ENCODE peak calls at places on chromosomes 13 and 19, in seven cellular contexts. M is ascending aorta, G is brain microvascular endothelial cell, C is IMR-90, N is psoas muscle, P is heart left ventricle, H is BJ. V is an unnamed sample. For H3K27me3, the result is how much of the 10 kb centered on the place peaks cover.

GRCh38 chr19:953501-954271 is 27.9 kb downstream of the ARID3A start:
- DNase-seq in M (no peak), G (no peak), C (no peak), N (no peak), P (no peak), H (no peak), V (no peak)

GRCh38 chr19:40366697-40367561 is 18.4 kb downstream of the PLD3 start:
- DNase-seq in M (no peak), G (peak), C (peak), N (no peak), P (no peak), H (no peak), V (no peak)

GRCh38 chr19:33868821-33869412 is 72.2 kb downstream of the KCTD15 start:
- DNase-seq in M (no peak), G (no peak), C (no peak), N (peak), P (peak), H (no peak), V (no peak)

GRCh38 chr13:94305463-94305862 is 174.0 kb downstream of the DCT start:
- DNase-seq in M (no peak), G (peak), C (peak), N (no peak), P (no peak), H (peak), V (peak)

GRCh38 chr13:37143901-37144300 is 38.4 kb upstream of the CSNK1A1L start:
- DNase-seq in M (no peak), G (peak), C (peak), N (no peak), P (no peak), H (no peak), V (no peak)

GRCh38 chr13:29925457-29925856 is 75.0 kb upstream of the UBL3 start:
- DNase-seq in M (peak), G (peak), C (peak), N (peak), P (peak), H (no peak), V (peak)

GRCh38 chr19:995051-995827 is 5.0 kb upstream of the GRIN3B start:
- DNase-seq in M (no peak), G (no peak), C (no peak), N (no peak), P (no peak), H (no peak), V (no peak)

GRCh38 chr13:104017317-104017716 is 951.1 kb upstream of the SLC10A2 start:
- DNase-seq in M (no peak), G (no peak), C (no peak), N (no peak), P (no peak), H (no peak), V (no peak)

GRCh38 chr13:75366380-75367280 is 115.3 kb downstream of the TBC1D4 start:
- DNase-seq in M (no peak), G (no peak), C (no peak), N (no peak), P (no peak), H (no peak), V (no peak)

GRCh38 chr13:43785166-43785680 is 1.5 kb downstream of the ENOX1 start:
- DNase-seq in M (no peak), G (no peak), C (peak), N (no peak), P (no peak), H (no peak), V (no peak)

GRCh38 chr13:48412881-48413351 is at the start of gene LPAR6:
- DNase-seq in M (no peak), G (peak), C (peak), N (no peak), P (no peak), H (peak), V (no peak)

GRCh38 chr13:57627663-57628062 is 3.9 kb upstream of the PCDH17 start:
- DNase-seq in M (no peak), G (no peak), C (peak), N (no peak), P (no peak), H (no peak), V (no peak)

GRCh38 chr19:10230155-10230903 is 802 bp downstream of the S1PR2 start:
- DNase-seq in M (no peak), G (no peak), C (peak), N (peak), P (peak), H (no peak), V (no peak)

GRCh38 chr19:35860818-35861639 is 4.3 kb downstream of the KIRREL2 start:
- DNase-seq in M (no peak), G (no peak), C (no peak), N (no peak), P (no peak), H (no peak), V (no peak)

GRCh38 chr19:39168258-39169142 is 28.3 kb upstream of the NCCRP1 start:
- DNase-seq in M (no peak), G (no peak), C (no peak), N (no peak), P (no peak), H (no peak), V (no peak)

GRCh38 chr19:33286899-33287298 is 15.4 kb downstream of the CEBPA start:
- DNase-seq in M (no peak), G (no peak), C (no peak), N (no peak), P (no peak), H (no peak), V (no peak)

GRCh38 chr13:100508391-100508790 is 80.2 kb downstream of the GGACT start:
- DNase-seq in M (no peak), G (no peak), C (no peak), N (no peak), P (no peak), H (no peak), V (no peak)

GRCh38 chr19:33040994-33041827 is 23.5 kb downstream of the RHPN2 start:
- DNase-seq in M (no peak), G (no peak), C (no peak), N (no peak), P (no peak), H (peak), V (no peak)

GRCh38 chr13:43728411-43728810 is 58.4 kb downstream of the ENOX1 start:
- DNase-seq in M (no peak), G (no peak), C (no peak), N (no peak), P (no peak), H (no peak), V (no peak)

GRCh38 chr19:39416626-39417120 is 4.2 kb downstream of the PLEKHG2 start:
- DNase-seq in M (no peak), G (no peak), C (no peak), N (no peak), P (no peak), H (no peak), V (no peak)

GRCh38 chr13:52412128-52412527 is 6.2 kb upstream of the THSD1 start:
- DNase-seq in M (no peak), G (no peak), C (no peak), N (no peak), P (no peak), H (no peak), V (no peak)
- H3K4me3 ChIP-seq in M (no peak), G (no peak), C (no peak), N (no peak), P (no peak), H (no peak), V (no peak)

GRCh38 chr13:24168980-24169379 is 8.5 kb downstream of the SPATA13 start:
- DNase-seq in M (no peak), G (no peak), C (no peak), N (no peak), P (no peak), H (no peak), V (no peak)
- H3K27me3 ChIP-seq in M (under half), G (under half), C (under half), N (under half), P (under half), H (under half), V (under half)

DNA sequence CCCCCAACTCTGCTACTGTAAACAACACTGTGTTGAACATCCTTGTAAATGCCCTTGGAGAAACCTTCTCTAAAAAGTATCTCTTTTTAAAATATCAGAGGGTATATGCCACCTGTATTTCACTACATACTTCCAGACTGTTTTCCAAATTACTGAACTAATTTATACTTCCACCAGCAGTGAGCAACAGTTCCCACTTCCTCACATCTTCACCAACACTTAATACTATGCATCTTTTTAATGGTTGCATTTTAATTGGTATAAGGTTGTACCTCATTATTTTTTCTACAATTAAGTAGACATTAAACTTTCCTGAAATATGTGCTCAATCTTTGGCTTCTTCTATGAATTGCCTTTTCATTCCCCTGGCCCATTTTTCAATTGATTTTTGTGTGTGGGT is 21.8 kb downstream of the CLEC4M start:
- DNase-seq in M (no peak), G (no peak), C (no peak), N (no peak), P (no peak), H (no peak), V (no peak)
- TF ChIP-seq CTCF in M (no peak), G (no peak), C (no peak), N (no peak), P (no peak), H (no peak), V (no peak)

DNA sequence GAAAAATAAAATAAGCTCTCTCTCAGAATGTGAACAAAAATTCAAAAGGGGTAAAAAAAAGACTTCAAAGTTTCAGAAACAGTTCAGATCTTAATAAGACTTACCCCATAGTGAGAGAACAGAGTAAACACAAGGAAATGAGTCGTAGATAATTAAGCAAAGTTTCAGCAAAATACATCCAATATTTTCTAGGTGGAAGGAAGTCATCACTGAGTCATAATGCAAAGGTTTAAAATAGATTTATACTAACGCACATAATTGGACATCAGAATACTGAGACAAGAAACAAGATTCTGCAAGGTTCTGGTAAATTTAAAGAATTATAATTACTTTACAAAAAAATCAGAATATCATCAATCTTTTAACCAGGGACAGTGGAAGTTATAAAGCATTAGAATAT is 1370.7 kb upstream of the ATXN8OS start:
- DNase-seq in M (no peak), G (no peak), C (no peak), N (no peak), P (no peak), H (no peak), V (no peak)
- H3K4me3 ChIP-seq in M (no peak), G (no peak), C (no peak), N (no peak), P (no peak), H (no peak), V (no peak)

GRCh38 chr19:5296457-5297271 is 43.9 kb downstream of the PTPRS start:
- DNase-seq in M (no peak), G (no peak), C (no peak), N (no peak), P (no peak), H (no peak), V (no peak)

GRCh38 chr19:5296021-5296420 is 44.6 kb downstream of the PTPRS start:
- DNase-seq in M (no peak), G (no peak), C (no peak), N (no peak), P (no peak), H (no peak), V (no peak)

GRCh38 chr19:5297272-5297669 is 43.3 kb downstream of the PTPRS start:
- DNase-seq in M (no peak), G (no peak), C (no peak), N (no peak), P (no peak), H (no peak), V (no peak)

GRCh38 chr19:5298502-5298901 is 42.1 kb downstream of the PTPRS start:
- DNase-seq in M (no peak), G (no peak), C (no peak), N (no peak), P (no peak), H (no peak), V (no peak)

DNA sequence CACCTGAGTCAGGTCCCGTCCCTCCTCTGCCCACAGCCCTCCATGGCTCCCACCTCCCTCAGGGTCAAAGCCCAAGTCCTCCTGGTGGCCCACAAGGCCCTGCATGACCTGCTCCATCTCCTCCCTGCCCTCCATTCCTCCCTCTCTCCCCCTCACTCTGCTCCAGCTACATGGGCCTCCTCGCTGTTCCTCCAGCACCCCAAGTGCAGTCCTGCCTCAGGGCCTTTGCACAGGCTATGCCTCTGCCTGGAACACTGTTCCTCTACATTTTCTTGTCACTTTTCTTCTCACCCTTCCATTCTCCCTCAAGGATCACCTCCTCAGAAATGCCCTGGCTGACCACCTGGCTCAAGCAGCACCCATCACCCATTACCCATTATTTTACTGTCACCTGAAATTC is 41.5 kb downstream of the PTPRS start:
- DNase-seq in M (no peak), G (no peak), C (no peak), N (no peak), P (no peak), H (no peak), V (no peak)
- H3K27me3 ChIP-seq in M (under half), G (under half), C (under half), N (under half), P (under half), H (under half), V (under half)

DNA sequence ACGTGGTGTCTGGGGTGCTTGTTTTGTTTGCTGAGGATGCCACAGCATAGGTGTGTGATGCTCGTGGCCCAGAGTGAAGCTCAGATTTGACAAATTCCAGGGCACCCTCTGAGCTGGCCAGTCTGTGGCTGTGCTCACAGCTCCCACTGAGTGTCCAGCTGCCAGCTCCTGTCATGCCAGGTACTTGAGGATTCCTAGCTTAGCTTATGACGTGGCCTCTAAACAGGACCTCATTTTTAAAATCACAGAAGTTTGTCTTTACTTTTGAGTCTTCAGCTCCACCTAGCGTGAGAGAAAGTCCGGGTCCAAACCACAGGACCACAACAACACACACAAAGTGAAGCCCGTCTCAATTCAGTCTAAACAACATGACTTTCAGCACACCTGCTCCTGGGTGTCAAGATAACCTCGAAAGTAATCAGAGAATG is 117.3 kb downstream of the RAB20 start:
- DNase-seq in M (no peak), G (peak), C (peak), N (no peak), P (no peak), H (no peak), V (no peak)
- TF ChIP-seq CTCF in M (no peak), G (peak), C (peak), N (no peak), P (peak), H (peak), V (no peak)

GRCh38 chr19:6766357-6767080 is 716 bp downstream of the SH2D3A start:
- DNase-seq in M (no peak), G (no peak), C (no peak), N (no peak), P (no peak), H (no peak), V (no peak)
- H3K4me3 ChIP-seq in M (no peak), G (no peak), C (no peak), N (peak), P (peak), H (no peak), V (peak)

GRCh38 chr13:113088691-113089020 is 16.9 kb upstream of the F7 start:
- DNase-seq in M (no peak), G (no peak), C (no peak), N (no peak), P (peak), H (no peak), V (no peak)
- H3K27me3 ChIP-seq in M (under half), G (under half), C (half or more), N (under half), P (under half), H (under half), V (under half)

GRCh38 chr13:85582890-85583289 is 216.3 kb downstream of the SLITRK6 start:
- DNase-seq in M (no peak), G (no peak), C (peak), N (no peak), P (no peak), H (no peak), V (no peak)
- TF ChIP-seq CTCF in M (no peak), G (no peak), C (no peak), N (no peak), P (no peak), H (no peak), V (no peak)

V was measured in gastrocnemius medialis.